ENCODE peak calls at places on chromosomes 6 and 20, in nine cellular contexts. One of them, this sample, is unnamed.
A peak's percentile ranks its signal among the peaks of the same experiment; 100 is the strongest.

GRCh38 chr20:61807426-61808160 is 258.1 kb downstream of the TAF4 start:
- DNase-seq in RWPE1: no peak
- DNase-seq in CD8-positive, alpha-beta memory T cell: no peak
- DNase-seq in cardiac muscle cell: no peak
- DNase-seq in psoas muscle: no peak
- DNase-seq in SJSA1: peak; percentile 95
- DNase-seq in kidney: peak; percentile 48
- DNase-seq in breast epithelium: no peak
- DNase-seq in CD8-positive, alpha-beta T cell: no peak
- DNase-seq in this sample: no peak

GRCh38 chr6:74519172-74519571 is 686.7 kb downstream of the COL12A1 start:
- DNase-seq in RWPE1: peak; percentile 10
- DNase-seq in CD8-positive, alpha-beta memory T cell: no peak
- DNase-seq in cardiac muscle cell: no peak
- DNase-seq in psoas muscle: no peak
- DNase-seq in SJSA1: no peak
- DNase-seq in kidney: no peak
- DNase-seq in breast epithelium: no peak
- DNase-seq in CD8-positive, alpha-beta T cell: no peak
- DNase-seq in this sample: no peak

GRCh38 chr20:20683020-20683419 is 29.4 kb downstream of the RALGAPA2 start:
- DNase-seq in RWPE1: no peak
- DNase-seq in CD8-positive, alpha-beta memory T cell: no peak
- DNase-seq in cardiac muscle cell: no peak
- DNase-seq in psoas muscle: no peak
- DNase-seq in SJSA1: no peak
- DNase-seq in kidney: no peak
- DNase-seq in breast epithelium: no peak
- DNase-seq in CD8-positive, alpha-beta T cell: no peak
- DNase-seq in this sample: no peak

GRCh38 chr20:58712116-58712822 is 19.7 kb downstream of the NPEPL1 start:
- DNase-seq in RWPE1: no peak
- DNase-seq in CD8-positive, alpha-beta memory T cell: no peak
- DNase-seq in cardiac muscle cell: no peak
- DNase-seq in psoas muscle: no peak
- DNase-seq in SJSA1: no peak
- DNase-seq in kidney: peak; percentile 73
- DNase-seq in breast epithelium: no peak
- DNase-seq in CD8-positive, alpha-beta T cell: no peak
- DNase-seq in this sample: no peak

GRCh38 chr20:46563848-46564197 is 13.4 kb upstream of the OCSTAMP start:
- DNase-seq in RWPE1: no peak
- DNase-seq in CD8-positive, alpha-beta memory T cell: no peak
- DNase-seq in cardiac muscle cell: no peak
- DNase-seq in psoas muscle: no peak
- DNase-seq in SJSA1: no peak
- DNase-seq in kidney: no peak
- DNase-seq in breast epithelium: no peak
- DNase-seq in CD8-positive, alpha-beta T cell: no peak
- DNase-seq in this sample: no peak

GRCh38 chr20:51886891-51887608 is 84.7 kb upstream of the SALL4 start:
- DNase-seq in RWPE1: no peak
- DNase-seq in CD8-positive, alpha-beta memory T cell: no peak
- DNase-seq in cardiac muscle cell: no peak
- DNase-seq in psoas muscle: no peak
- DNase-seq in SJSA1: no peak
- DNase-seq in kidney: no peak
- DNase-seq in breast epithelium: no peak
- DNase-seq in CD8-positive, alpha-beta T cell: no peak
- DNase-seq in this sample: no peak

GRCh38 chr6:25318589-25318988 is 39.4 kb downstream of the CARMIL1 start:
- DNase-seq in RWPE1: no peak
- DNase-seq in CD8-positive, alpha-beta memory T cell: no peak
- DNase-seq in cardiac muscle cell: no peak
- DNase-seq in psoas muscle: no peak
- DNase-seq in SJSA1: no peak
- DNase-seq in kidney: no peak
- DNase-seq in breast epithelium: no peak
- DNase-seq in CD8-positive, alpha-beta T cell: no peak
- DNase-seq in this sample: no peak

GRCh38 chr20:54872440-54872839 is 397.0 kb downstream of the DOK5 start:
- DNase-seq in RWPE1: no peak
- DNase-seq in CD8-positive, alpha-beta memory T cell: no peak
- DNase-seq in cardiac muscle cell: no peak
- DNase-seq in psoas muscle: no peak
- DNase-seq in SJSA1: no peak
- DNase-seq in kidney: no peak
- DNase-seq in breast epithelium: no peak
- DNase-seq in CD8-positive, alpha-beta T cell: no peak
- DNase-seq in this sample: no peak

GRCh38 chr6:51468704-51469103 is 618.7 kb downstream of the PKHD1 start:
- DNase-seq in RWPE1: no peak
- DNase-seq in CD8-positive, alpha-beta memory T cell: no peak
- DNase-seq in cardiac muscle cell: no peak
- DNase-seq in psoas muscle: no peak
- DNase-seq in SJSA1: no peak
- DNase-seq in kidney: no peak
- DNase-seq in breast epithelium: no peak
- DNase-seq in CD8-positive, alpha-beta T cell: no peak
- DNase-seq in this sample: no peak

GRCh38 chr20:62598761-62599194 is 43.5 kb upstream of the SLCO4A1 start:
- DNase-seq in RWPE1: peak; percentile 95
- DNase-seq in CD8-positive, alpha-beta memory T cell: no peak
- DNase-seq in cardiac muscle cell: no peak
- DNase-seq in psoas muscle: peak; percentile 34
- DNase-seq in SJSA1: no peak
- DNase-seq in kidney: peak; percentile 85
- DNase-seq in breast epithelium: no peak
- DNase-seq in CD8-positive, alpha-beta T cell: no peak
- DNase-seq in this sample: no peak

GRCh38 chr6:27531772-27532459 is 59.0 kb upstream of the ZNF184 start:
- DNase-seq in RWPE1: no peak
- DNase-seq in CD8-positive, alpha-beta memory T cell: no peak
- DNase-seq in cardiac muscle cell: no peak
- DNase-seq in psoas muscle: no peak
- DNase-seq in SJSA1: no peak
- DNase-seq in kidney: no peak
- DNase-seq in breast epithelium: no peak
- DNase-seq in CD8-positive, alpha-beta T cell: no peak
- DNase-seq in this sample: no peak

GRCh38 chr20:36540551-36541211 is 638 bp upstream of the MYL9 start:
- DNase-seq in RWPE1: no peak
- DNase-seq in CD8-positive, alpha-beta memory T cell: no peak
- DNase-seq in cardiac muscle cell: no peak
- DNase-seq in psoas muscle: no peak
- DNase-seq in SJSA1: no peak
- DNase-seq in kidney: peak; percentile 86
- DNase-seq in breast epithelium: no peak
- DNase-seq in CD8-positive, alpha-beta T cell: no peak
- DNase-seq in this sample: no peak

GRCh38 chr6:912871-913663 is 220.1 kb upstream of the EXOC2 start:
- DNase-seq in RWPE1: peak; percentile 44
- DNase-seq in CD8-positive, alpha-beta memory T cell: no peak
- DNase-seq in cardiac muscle cell: peak; percentile 28
- DNase-seq in psoas muscle: no peak
- DNase-seq in SJSA1: peak; percentile 73
- DNase-seq in kidney: no peak
- DNase-seq in breast epithelium: no peak
- DNase-seq in CD8-positive, alpha-beta T cell: no peak
- DNase-seq in this sample: no peak

GRCh38 chr20:11901127-11901526 is 16.6 kb upstream of the BTBD3 start:
- DNase-seq in RWPE1: peak; percentile 57
- DNase-seq in CD8-positive, alpha-beta memory T cell: no peak
- DNase-seq in cardiac muscle cell: no peak
- DNase-seq in psoas muscle: no peak
- DNase-seq in SJSA1: peak; percentile 68
- DNase-seq in kidney: no peak
- DNase-seq in breast epithelium: no peak
- DNase-seq in CD8-positive, alpha-beta T cell: no peak
- DNase-seq in this sample: no peak

GRCh38 chr6:56245903-56246351 is 1.5 kb downstream of the COL21A1 start:
- DNase-seq in RWPE1: no peak
- DNase-seq in CD8-positive, alpha-beta memory T cell: no peak
- DNase-seq in cardiac muscle cell: no peak
- DNase-seq in psoas muscle: no peak
- DNase-seq in SJSA1: no peak
- DNase-seq in kidney: no peak
- DNase-seq in breast epithelium: no peak
- DNase-seq in CD8-positive, alpha-beta T cell: no peak
- DNase-seq in this sample: no peak

GRCh38 chr20:51631011-51631950 is 88.8 kb upstream of the NFATC2 start:
- DNase-seq in RWPE1: peak; percentile 99
- DNase-seq in CD8-positive, alpha-beta memory T cell: no peak
- DNase-seq in cardiac muscle cell: no peak
- DNase-seq in psoas muscle: peak; percentile 63
- DNase-seq in SJSA1: peak; percentile 86
- DNase-seq in kidney: peak; percentile 86
- DNase-seq in breast epithelium: no peak
- DNase-seq in CD8-positive, alpha-beta T cell: no peak
- DNase-seq in this sample: no peak

GRCh38 chr20:36752582-36752981 is 6.7 kb upstream of the NDRG3 start:
- DNase-seq in RWPE1: no peak
- DNase-seq in CD8-positive, alpha-beta memory T cell: no peak
- DNase-seq in cardiac muscle cell: no peak
- DNase-seq in psoas muscle: no peak
- DNase-seq in SJSA1: no peak
- DNase-seq in kidney: no peak
- DNase-seq in breast epithelium: no peak
- DNase-seq in CD8-positive, alpha-beta T cell: no peak
- DNase-seq in this sample: no peak

GRCh38 chr20:62382306-62383198 is 4.4 kb upstream of the RPS21 start:
- DNase-seq in RWPE1: peak; percentile 93
- DNase-seq in CD8-positive, alpha-beta memory T cell: peak; percentile 65
- DNase-seq in cardiac muscle cell: peak; percentile 87
- DNase-seq in psoas muscle: peak; percentile 76
- DNase-seq in SJSA1: peak; percentile 78
- DNase-seq in kidney: no peak
- DNase-seq in breast epithelium: peak; percentile 81
- DNase-seq in CD8-positive, alpha-beta T cell: peak; percentile 73
- DNase-seq in this sample: peak; percentile 32

GRCh38 chr6:105179244-105180065 is at the start of gene POPDC3:
- DNase-seq in RWPE1: peak; percentile 30
- DNase-seq in CD8-positive, alpha-beta memory T cell: no peak
- DNase-seq in cardiac muscle cell: peak; percentile 77
- DNase-seq in psoas muscle: peak; percentile 39
- DNase-seq in SJSA1: peak; percentile 62
- DNase-seq in kidney: no peak
- DNase-seq in breast epithelium: no peak
- DNase-seq in CD8-positive, alpha-beta T cell: no peak
- DNase-seq in this sample: no peak

GRCh38 chr6:68978411-68978810 is 343.3 kb downstream of the ADGRB3 start:
- DNase-seq in RWPE1: no peak
- DNase-seq in CD8-positive, alpha-beta memory T cell: no peak
- DNase-seq in cardiac muscle cell: no peak
- DNase-seq in psoas muscle: no peak
- DNase-seq in SJSA1: no peak
- DNase-seq in kidney: no peak
- DNase-seq in breast epithelium: no peak
- DNase-seq in CD8-positive, alpha-beta T cell: no peak
- DNase-seq in this sample: no peak

GRCh38 chr6:147080215-147080614 is 124.0 kb upstream of the STXBP5 start:
- DNase-seq in RWPE1: no peak
- DNase-seq in CD8-positive, alpha-beta memory T cell: no peak
- DNase-seq in cardiac muscle cell: no peak
- DNase-seq in psoas muscle: no peak
- DNase-seq in SJSA1: no peak
- DNase-seq in kidney: no peak
- DNase-seq in breast epithelium: no peak
- DNase-seq in CD8-positive, alpha-beta T cell: no peak
- DNase-seq in this sample: no peak
- H3K27ac ChIP-seq in RWPE1: no peak overlapping the region
- H3K27ac ChIP-seq in CD8-positive, alpha-beta memory T cell: no peak overlapping the region
- H3K27ac ChIP-seq in cardiac muscle cell: no peak overlapping the region
- H3K27ac ChIP-seq in psoas muscle: no peak overlapping the region
- H3K27ac ChIP-seq in SJSA1: no peak overlapping the region
- H3K27ac ChIP-seq in kidney: no peak overlapping the region
- H3K27ac ChIP-seq in breast epithelium: no peak overlapping the region
- H3K27ac ChIP-seq in CD8-positive, alpha-beta T cell: no peak overlapping the region
- H3K27ac ChIP-seq in this sample: no peak overlapping the region

GRCh38 chr6:42177514-42178364 is 4.6 kb downstream of the GUCA1A start:
- DNase-seq in RWPE1: no peak
- DNase-seq in CD8-positive, alpha-beta memory T cell: no peak
- DNase-seq in cardiac muscle cell: peak; percentile 53
- DNase-seq in psoas muscle: no peak
- DNase-seq in SJSA1: no peak
- DNase-seq in kidney: no peak
- DNase-seq in breast epithelium: no peak
- DNase-seq in CD8-positive, alpha-beta T cell: no peak
- DNase-seq in this sample: no peak
- H3K27ac ChIP-seq in RWPE1: no peak overlapping the region
- H3K27ac ChIP-seq in CD8-positive, alpha-beta memory T cell: no peak overlapping the region
- H3K27ac ChIP-seq in cardiac muscle cell: no peak overlapping the region
- H3K27ac ChIP-seq in psoas muscle: no peak overlapping the region
- H3K27ac ChIP-seq in SJSA1: no peak overlapping the region
- H3K27ac ChIP-seq in kidney: no peak overlapping the region
- H3K27ac ChIP-seq in breast epithelium: no peak overlapping the region
- H3K27ac ChIP-seq in CD8-positive, alpha-beta T cell: no peak overlapping the region
- H3K27ac ChIP-seq in this sample: no peak overlapping the region

GRCh38 chr6:106979435-106979884 is 4.9 kb upstream of the CD24 start:
- DNase-seq in RWPE1: peak; percentile 78
- DNase-seq in CD8-positive, alpha-beta memory T cell: peak; percentile 67
- DNase-seq in cardiac muscle cell: peak; percentile 94
- DNase-seq in psoas muscle: peak; percentile 85
- DNase-seq in SJSA1: peak; percentile 82
- DNase-seq in kidney: peak; percentile 93
- DNase-seq in breast epithelium: peak; percentile 91
- DNase-seq in CD8-positive, alpha-beta T cell: peak; percentile 66
- DNase-seq in this sample: peak; percentile 38
- H3K27ac ChIP-seq in RWPE1: no peak overlapping the region
- H3K27ac ChIP-seq in CD8-positive, alpha-beta memory T cell: no peak overlapping the region
- H3K27ac ChIP-seq in cardiac muscle cell: no peak overlapping the region
- H3K27ac ChIP-seq in psoas muscle: no peak overlapping the region
- H3K27ac ChIP-seq in SJSA1: no peak overlapping the region
- H3K27ac ChIP-seq in kidney: no peak overlapping the region
- H3K27ac ChIP-seq in breast epithelium: no peak overlapping the region
- H3K27ac ChIP-seq in CD8-positive, alpha-beta T cell: no peak overlapping the region
- H3K27ac ChIP-seq in this sample: no peak overlapping the region

DNA sequence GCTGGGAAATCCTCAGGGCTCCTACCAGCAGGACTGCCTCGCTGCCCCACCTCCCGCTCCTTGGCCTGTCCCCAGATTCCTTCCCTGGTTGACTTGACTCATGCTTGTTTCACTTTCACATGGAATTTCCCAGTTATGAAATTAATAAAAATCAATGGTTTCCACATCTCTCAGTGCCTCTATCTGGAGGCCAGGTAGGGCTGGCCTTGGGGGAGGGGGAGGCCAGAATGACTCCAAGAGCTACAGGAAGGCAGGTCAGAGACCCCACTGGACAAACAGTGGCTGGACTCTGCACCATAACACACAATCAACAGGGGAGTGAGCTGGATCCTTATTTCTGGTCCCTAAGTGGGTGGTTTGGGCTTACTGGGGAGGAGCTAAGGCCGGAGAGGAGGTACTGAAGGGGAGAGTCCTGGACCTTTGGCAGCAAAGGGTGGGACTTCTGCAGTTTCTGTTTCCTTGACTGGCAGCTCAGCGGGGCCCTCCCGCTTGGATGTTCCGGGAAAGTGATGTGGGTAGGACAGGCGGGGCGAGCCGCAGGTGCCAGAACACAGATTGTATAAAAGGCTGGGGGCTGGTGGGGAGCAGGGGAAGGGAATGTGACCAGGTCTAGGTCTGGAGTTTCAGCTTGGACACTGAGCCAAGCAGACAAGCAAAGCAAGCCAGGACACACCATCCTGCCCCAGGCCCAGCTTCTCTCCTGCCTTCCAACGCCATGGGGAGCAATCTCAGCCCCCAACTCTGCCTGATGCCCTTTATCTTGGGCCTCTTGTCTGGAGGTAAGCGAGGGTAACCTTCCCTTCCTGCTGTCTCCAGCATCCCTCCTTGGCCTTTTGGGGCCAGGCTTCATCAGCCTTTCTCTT is at the start of gene CFB:
- DNase-seq in RWPE1: peak; percentile 85
- DNase-seq in CD8-positive, alpha-beta memory T cell: no peak
- DNase-seq in cardiac muscle cell: no peak
- DNase-seq in psoas muscle: peak; percentile 84
- DNase-seq in SJSA1: no peak
- DNase-seq in kidney: peak; percentile 94
- DNase-seq in breast epithelium: peak; percentile 80
- DNase-seq in CD8-positive, alpha-beta T cell: no peak
- DNase-seq in this sample: no peak
- H3K27ac ChIP-seq in RWPE1: peak within 1 kb of the TSS; percentile 93
- H3K27ac ChIP-seq in CD8-positive, alpha-beta memory T cell: no peak within 1 kb of the TSS
- H3K27ac ChIP-seq in cardiac muscle cell: no peak within 1 kb of the TSS
- H3K27ac ChIP-seq in psoas muscle: peak within 1 kb of the TSS; percentile 55
- H3K27ac ChIP-seq in SJSA1: no peak within 1 kb of the TSS
- H3K27ac ChIP-seq in kidney: peak within 1 kb of the TSS; percentile 78
- H3K27ac ChIP-seq in breast epithelium: peak within 1 kb of the TSS; percentile 98
- H3K27ac ChIP-seq in CD8-positive, alpha-beta T cell: no peak within 1 kb of the TSS
- H3K27ac ChIP-seq in this sample: no peak within 1 kb of the TSS